ENCODE peak calls at places on chromosomes 11 and 22, in five cellular contexts. J, C, X, V and W are unnamed samples.

GRCh38 chr11:46356911-46357482 is 9.7 kb downstream of the DGKZ start:
- DNase-seq in X (no peak), J (no peak), V (peak; percentile 85), C (no peak), W (no peak)

GRCh38 chr11:126829716-126830115 is 170.9 kb downstream of the KIRREL3 start:
- DNase-seq in J (no peak), V (no peak), C (no peak), X (no peak), W (no peak)

GRCh38 chr11:76193219-76193618 is 13.1 kb downstream of the WNT11 start:
- DNase-seq in C (no peak), V (no peak), J (no peak), X (no peak), W (no peak)

GRCh38 chr22:50247748-50248147 is 2.9 kb upstream of the TUBGCP6 start:
- DNase-seq in V (peak; percentile 48), X (peak; percentile 56), J (peak; percentile 65), C (no peak), W (no peak)

GRCh38 chr11:91261513-91261912 is 963.1 kb upstream of the FAT3 start:
- DNase-seq in C (no peak), J (no peak), X (no peak), V (no peak), W (no peak)

GRCh38 chr22:46587492-46588278 is 32.5 kb upstream of the GRAMD4 start:
- DNase-seq in C (peak; percentile 72), X (no peak), J (no peak), V (no peak), W (no peak)

GRCh38 chr22:36334838-36335603 is 52.7 kb downstream of the MYH9 start:
- DNase-seq in J (peak; percentile 78), X (no peak), C (no peak), V (peak; percentile 85), W (peak; percentile 89)

GRCh38 chr11:6812391-6813005 is 13.0 kb upstream of the OR6A2 start:
- DNase-seq in V (peak; percentile 54), C (no peak), X (peak; percentile 36), J (no peak), W (no peak)

GRCh38 chr11:69573751-69574382 is 67.1 kb upstream of the CCND1 start:
- DNase-seq in J (no peak), X (no peak), V (peak; percentile 45), C (peak; percentile 21), W (no peak)

GRCh38 chr22:24834845-24835570 is 29.0 kb downstream of the SGSM1 start:
- DNase-seq in X (peak; percentile 32), V (peak; percentile 52), C (no peak), J (peak; percentile 28), W (no peak)

GRCh38 chr22:41576877-41577276 is 12.8 kb downstream of the PMM1 start:
- DNase-seq in X (peak; percentile 81), C (no peak), J (peak; percentile 47), V (peak; percentile 62), W (no peak)

GRCh38 chr22:49251371-49251770 is 576.3 kb downstream of the BRD1 start:
- DNase-seq in X (no peak), J (no peak), C (no peak), V (no peak), W (no peak)

GRCh38 chr22:24424001-24424900 is 3.1 kb upstream of the ADORA2A start:
- DNase-seq in C (no peak), X (no peak), J (no peak), V (peak; percentile 50), W (no peak)

GRCh38 chr11:114044042-114044871 is 15.3 kb upstream of the ZBTB16 start:
- DNase-seq in C (no peak), V (no peak), J (no peak), X (no peak), W (no peak)

GRCh38 chr11:84089072-84090057 is 803.2 kb upstream of the CCDC90B start:
- DNase-seq in J (peak; percentile 19), C (no peak), X (peak; percentile 69), V (no peak), W (no peak)

GRCh38 chr11:96234866-96235441 is 108.0 kb downstream of the MAML2 start:
- DNase-seq in C (no peak), V (peak; percentile 37), J (no peak), X (no peak), W (no peak)

GRCh38 chr22:42932857-42933782 is 76.0 kb upstream of the ARFGAP3 start:
- DNase-seq in X (no peak), J (no peak), V (peak; percentile 58), C (peak; percentile 80), W (no peak)

GRCh38 chr11:12725863-12726666 is 51.8 kb downstream of the TEAD1 start:
- DNase-seq in J (no peak), C (no peak), V (peak; percentile 57), X (no peak), W (no peak)

GRCh38 chr11:120217941-120218694 is 7.3 kb downstream of the OAF start:
- DNase-seq in J (peak; percentile 70), V (no peak), C (no peak), X (no peak), W (no peak)

GRCh38 chr11:27701262-27702105 is 1.2 kb upstream of the BDNF start:
- DNase-seq in C (peak; percentile 62), V (peak; percentile 86), J (peak; percentile 12), X (peak; percentile 52), W (no peak)

GRCh38 chr11:119370486-119371046 is 10.9 kb downstream of the USP2 start:
- DNase-seq in C (peak; percentile 66), J (no peak), X (no peak), V (peak; percentile 40), W (peak; percentile 57)

GRCh38 chr22:23192133-23192532 is 11.8 kb downstream of the BCR start:
- DNase-seq in C (peak; percentile 84), V (no peak), J (peak; percentile 72), X (no peak), W (no peak)

GRCh38 chr11:28874706-28875105 is 766.5 kb downstream of the METTL15 start:
- DNase-seq in V (no peak), J (no peak), C (no peak), X (no peak), W (no peak)

GRCh38 chr11:74159642-74160041 is 11.2 kb downstream of the C2CD3 start:
- DNase-seq in V (no peak), C (no peak), X (no peak), J (no peak), W (no peak)

GRCh38 chr22:31943206-31943975 is 944 bp upstream of the YWHAH start:
- DNase-seq in X (no peak), J (no peak), C (no peak), V (no peak), W (no peak)

GRCh38 chr11:118889796-118890195 is 6.1 kb downstream of the CXCR5 start:
- DNase-seq in J (peak; percentile 90), V (peak; percentile 94), C (no peak), X (peak; percentile 71), W (no peak)

GRCh38 chr22:31935961-31936635 is 8.2 kb upstream of the YWHAH start:
- DNase-seq in J (no peak), C (peak; percentile 16), X (no peak), V (no peak), W (no peak)

GRCh38 chr11:1730230-1730629 is 20.2 kb downstream of the IFITM10 start:
- DNase-seq in X (no peak), V (no peak), J (no peak), C (no peak), W (no peak)

GRCh38 chr11:61120865-61121831 is 18.9 kb downstream of the CD5 start:
- DNase-seq in V (peak; percentile 60), C (peak; percentile 54), J (peak; percentile 73), X (peak; percentile 93), W (peak; percentile 46)

GRCh38 chr11:61004841-61005240 is 33.4 kb downstream of the CD6 start:
- DNase-seq in C (no peak), V (no peak), J (no peak), X (peak; percentile 60), W (no peak)

GRCh38 chr11:75656044-75656726 is 12.7 kb downstream of the MAP6 start:
- DNase-seq in X (no peak), C (no peak), J (no peak), V (no peak), W (no peak)

GRCh38 chr11:96328395-96329010 is 14.5 kb downstream of the MAML2 start:
- DNase-seq in X (no peak), J (no peak), C (no peak), V (no peak), W (no peak)

GRCh38 chr22:26542831-26543230 is 30.6 kb upstream of the TFIP11 start:
- DNase-seq in V (no peak), X (no peak), C (no peak), J (no peak), W (no peak)
- H3K27ac ChIP-seq in V (no peak overlapping the region), X (no peak overlapping the region), C (no peak overlapping the region), J (no peak overlapping the region), W (no peak overlapping the region)

GRCh38 chr22:40094449-40094848 is 83.3 kb upstream of the TNRC6B start:
- DNase-seq in V (peak; percentile 15), C (no peak), J (no peak), X (no peak), W (no peak)

GRCh38 chr22:40083794-40084193 is 89.0 kb downstream of the FAM83F start:
- DNase-seq in X (no peak), J (no peak), V (no peak), C (no peak), W (no peak)

GRCh38 chr22:40084246-40084645 is 89.5 kb downstream of the FAM83F start:
- DNase-seq in V (no peak), X (no peak), C (no peak), J (no peak), W (no peak)

GRCh38 chr22:40088818-40089217 is 88.9 kb upstream of the TNRC6B start:
- DNase-seq in C (no peak), X (no peak), V (no peak), J (no peak), W (no peak)
- H3K27me3 ChIP-seq in C (no peaks in the 10 kb centered on the region), X (no peaks in the 10 kb centered on the region), V (no peaks in the 10 kb centered on the region), J (no peaks in the 10 kb centered on the region), W (no peaks in the 10 kb centered on the region)

GRCh38 chr11:15942936-15943335 is 413.4 kb downstream of the SOX6 start:
- DNase-seq in C (no peak), X (no peak), J (no peak), V (no peak), W (no peak)
- H3K4me3 ChIP-seq in C (no peak overlapping the region), X (no peak overlapping the region), J (no peak overlapping the region), V (no peak overlapping the region), W (no peak overlapping the region)

GRCh38 chr11:34174411-34175041 is 69.1 kb downstream of the NAT10 start:
- DNase-seq in V (peak; percentile 91), C (peak; percentile 92), X (peak; percentile 89), J (peak; percentile 84), W (peak; percentile 90)
- H3K27ac ChIP-seq in V (no peak overlapping the region), C (no peak overlapping the region), X (no peak overlapping the region), J (no peak overlapping the region), W (peak overlapping the region; percentile 48)

GRCh38 chr22:35131423-35132050 is 65.6 kb downstream of the ISX start:
- DNase-seq in V (no peak), C (no peak), X (peak; percentile 54), J (no peak), W (no peak)

GRCh38 chr22:35133702-35134395 is 67.9 kb downstream of the ISX start:
- DNase-seq in C (no peak), X (no peak), J (no peak), V (no peak), W (no peak)

GRCh38 chr22:35132568-35132967 is 66.6 kb downstream of the ISX start:
- DNase-seq in C (no peak), J (no peak), X (no peak), V (no peak), W (no peak)

GRCh38 chr22:35135165-35135564 is 69.2 kb downstream of the ISX start:
- DNase-seq in X (no peak), V (no peak), C (no peak), J (no peak), W (no peak)

GRCh38 chr22:35134637-35135036 is 68.7 kb downstream of the ISX start:
- DNase-seq in J (no peak), X (peak; percentile 29), C (no peak), V (no peak), W (no peak)
- H3K27me3 ChIP-seq in J (no peaks in the 10 kb centered on the region), X (no peaks in the 10 kb centered on the region), C (peaks cover 30% of the 10 kb centered on the region), V (peaks cover 8% of the 10 kb centered on the region), W (peaks cover 7% of the 10 kb centered on the region)